ENCODE peak calls at places on chromosomes 12 and 14, in eight cellular contexts. Z, B, H, E, S, Y, T and G are unnamed samples.

GRCh38 chr12:60345442-60345841 is 749.6 kb downstream of the SLC16A7 start:
- DNase-seq in S (no peak), B (no peak), Z (no peak), T (no peak), Y (no peak), H (no peak), E (no peak), G (no peak)

GRCh38 chr14:24279301-24280186 is 8.1 kb upstream of the RABGGTA start:
- DNase-seq in Y (no peak), T (peak), E (peak), S (no peak), H (no peak), B (no peak), Z (peak), G (peak)

GRCh38 chr12:104222981-104223380 is 7.4 kb downstream of the TXNRD1 start:
- DNase-seq in S (no peak), Z (no peak), T (no peak), B (no peak), E (no peak), Y (no peak), H (no peak), G (no peak)

GRCh38 chr12:69553626-69554248 is 31.5 kb upstream of the CCT2 start:
- DNase-seq in Z (no peak), S (no peak), E (no peak), H (no peak), T (no peak), Y (no peak), B (no peak), G (no peak)

GRCh38 chr14:23362200-23362599 is 2.8 kb downstream of the EFS start:
- DNase-seq in S (no peak), T (no peak), H (no peak), E (no peak), Z (no peak), Y (no peak), B (no peak), G (no peak)

GRCh38 chr12:132388379-132389015 is 59.1 kb upstream of the GALNT9 start:
- DNase-seq in E (peak), T (no peak), Z (no peak), S (no peak), B (no peak), H (no peak), Y (no peak), G (no peak)

GRCh38 chr14:85463512-85463911 is 66.4 kb upstream of the FLRT2 start:
- DNase-seq in Z (no peak), E (no peak), S (no peak), Y (no peak), H (no peak), T (no peak), B (no peak), G (no peak)

GRCh38 chr12:100908501-100908900 is 113.9 kb downstream of the ANO4 start:
- DNase-seq in H (no peak), Y (no peak), B (no peak), S (no peak), Z (no peak), E (no peak), T (no peak), G (no peak)

GRCh38 chr14:32364941-32365340 is 35.8 kb downstream of the AKAP6 start:
- DNase-seq in Z (no peak), E (no peak), H (no peak), B (no peak), Y (no peak), S (no peak), T (no peak), G (no peak)

GRCh38 chr12:14554281-14555008 is 13.2 kb downstream of the PLBD1 start:
- DNase-seq in Z (peak), H (no peak), T (peak), Y (no peak), S (no peak), E (no peak), B (peak), G (no peak)

GRCh38 chr12:46438719-46439319 is 66.2 kb upstream of the SLC38A2 start:
- DNase-seq in B (no peak), S (no peak), E (no peak), Z (no peak), Y (no peak), T (no peak), H (no peak), G (no peak)

GRCh38 chr12:45959728-45960127 is 30.6 kb downstream of the SCAF11 start:
- DNase-seq in B (no peak), Y (no peak), T (no peak), Z (no peak), H (no peak), S (no peak), E (no peak), G (no peak)

GRCh38 chr12:42638011-42638410 is 48.5 kb upstream of the PRICKLE1 start:
- DNase-seq in Z (no peak), B (no peak), H (no peak), S (no peak), Y (no peak), E (no peak), T (no peak), G (no peak)

GRCh38 chr12:46373303-46374182 is 970 bp upstream of the SLC38A2 start:
- DNase-seq in H (peak), Z (peak), B (no peak), S (no peak), T (no peak), Y (peak), E (peak), G (peak)

GRCh38 chr14:69983317-69983716 is 104.1 kb downstream of the SMOC1 start:
- DNase-seq in S (no peak), E (no peak), H (no peak), B (no peak), Y (no peak), Z (no peak), T (no peak), G (no peak)

GRCh38 chr14:57502581-57503254 is 9.1 kb upstream of the CCDC198 start:
- DNase-seq in Y (no peak), E (no peak), Z (peak), T (peak), B (no peak), S (no peak), H (no peak), G (no peak)

GRCh38 chr12:2503762-2504161 is 291.0 kb upstream of the FKBP4 start:
- DNase-seq in H (no peak), E (no peak), S (no peak), Y (no peak), Z (peak), B (no peak), T (no peak), G (no peak)

GRCh38 chr14:37901978-37902377 is 305.7 kb upstream of the SSTR1 start:
- DNase-seq in B (no peak), T (no peak), Y (no peak), H (no peak), E (no peak), Z (peak), S (peak), G (no peak)

GRCh38 chr12:108729612-108730336 is 1.5 kb downstream of the CORO1C start:
- DNase-seq in Y (no peak), E (no peak), H (no peak), B (no peak), Z (no peak), T (no peak), S (no peak), G (no peak)

GRCh38 chr14:34750670-34751069 is 36.3 kb upstream of the CFL2 start:
- DNase-seq in E (no peak), Y (no peak), T (no peak), B (no peak), S (no peak), H (no peak), Z (no peak), G (no peak)

GRCh38 chr14:105005929-105006830 is 14.7 kb downstream of the CDCA4 start:
- DNase-seq in Z (no peak), Y (no peak), B (no peak), T (no peak), E (no peak), S (no peak), H (no peak), G (no peak)
- TF ChIP-seq CTCF in Z (no peak), Y (no peak), B (no peak), T (no peak), E (no peak), S (no peak), H (no peak), G (no peak)

DNA sequence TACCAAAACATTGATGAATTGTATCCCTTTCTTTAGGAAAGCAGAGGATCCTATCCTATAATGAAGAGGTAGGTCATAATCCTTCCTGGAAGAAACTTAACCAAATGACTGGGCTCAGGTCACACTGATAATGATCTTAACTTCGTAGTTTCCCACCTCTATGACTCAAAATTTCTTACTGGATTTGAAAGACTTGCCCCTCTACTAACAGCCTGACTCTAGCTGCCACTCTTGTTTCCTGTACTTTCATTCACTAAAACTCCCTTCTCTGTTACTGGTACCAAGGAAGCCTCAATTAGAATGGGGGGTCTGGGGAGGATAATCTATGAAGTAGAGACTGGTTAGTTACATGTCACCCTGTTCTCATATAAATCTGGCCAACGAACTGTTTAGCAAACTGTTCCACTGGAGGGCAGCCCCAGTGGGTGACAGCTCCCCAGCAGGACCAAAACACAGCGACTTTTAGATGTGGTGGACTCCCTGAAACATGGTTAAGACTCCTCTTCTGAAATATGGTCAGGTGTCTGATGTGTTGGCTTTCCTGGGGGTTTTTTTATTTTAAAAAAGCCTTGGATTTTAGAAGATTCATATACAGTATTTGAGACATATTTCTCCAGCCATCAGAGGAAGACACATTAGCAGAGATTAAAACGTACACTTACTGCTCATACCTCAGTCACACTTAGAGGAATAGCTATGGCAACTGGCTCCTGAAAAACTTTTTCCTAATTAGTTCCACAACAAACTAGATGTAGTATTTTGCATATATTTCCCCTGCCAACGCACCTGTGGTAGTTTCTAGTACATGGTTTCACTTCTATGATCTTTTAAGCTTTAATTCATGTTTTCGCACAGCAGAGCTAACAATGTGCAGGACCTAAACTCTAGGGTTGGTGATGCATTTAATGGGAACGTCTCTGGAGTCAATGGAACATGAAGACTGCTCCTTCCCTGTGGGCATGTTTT is 72.3 kb downstream of the ACADS start:
- DNase-seq in B (no peak), Y (no peak), H (no peak), S (no peak), E (no peak), T (no peak), Z (no peak), G (no peak)
- TF ChIP-seq CTCF in B (no peak), Y (no peak), H (no peak), S (no peak), E (no peak), T (no peak), Z (no peak), G (no peak)

DNA sequence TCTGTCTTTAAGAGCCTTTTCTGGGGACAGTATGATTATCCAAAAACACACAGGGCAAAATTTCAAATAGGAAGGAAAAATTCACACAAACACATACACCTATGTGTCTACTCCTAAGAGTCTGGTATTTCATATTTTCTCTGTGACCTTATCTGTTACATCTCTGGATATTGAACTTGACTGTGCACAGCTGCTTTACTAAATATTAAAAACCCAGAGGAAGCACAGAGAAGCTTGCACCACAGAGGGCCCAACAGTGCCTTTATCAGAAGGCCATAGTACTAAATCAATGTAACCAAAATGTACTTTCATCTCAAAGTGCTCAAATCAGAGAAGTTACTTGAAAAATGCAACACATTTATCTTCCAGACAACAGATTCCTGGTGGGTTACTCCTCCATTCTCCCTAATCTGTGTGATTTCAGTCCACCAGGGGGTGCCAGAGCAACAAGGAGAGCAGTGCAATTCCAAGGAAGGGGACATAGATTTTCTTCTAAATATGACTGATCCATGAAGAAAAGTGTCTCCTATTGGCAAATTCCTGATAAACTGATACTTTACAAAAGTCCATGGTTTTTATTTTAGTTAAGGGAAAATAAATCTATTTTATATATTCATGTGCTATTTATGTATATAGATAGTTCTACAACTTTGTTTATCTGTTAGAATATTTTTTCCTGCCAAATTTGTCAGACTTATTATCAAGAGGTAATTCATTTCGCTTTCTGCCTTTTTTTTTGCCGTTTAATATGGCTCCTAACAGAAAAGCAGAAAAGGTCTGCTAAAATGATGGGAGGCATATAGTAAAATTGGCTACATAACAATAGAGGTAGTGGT is 617.6 kb downstream of the LRFN5 start:
- DNase-seq in H (peak), E (no peak), Y (peak), Z (no peak), B (no peak), T (peak), S (peak), G (peak)
- TF ChIP-seq CTCF in H (peak), E (peak), Y (peak), Z (peak), B (peak), T (peak), S (peak), G (peak)

GRCh38 chr14:101556566-101557320 is 4.6 kb upstream of the DIO3 start:
- DNase-seq in H (no peak), B (no peak), S (no peak), E (peak), Y (no peak), T (no peak), Z (no peak), G (no peak)

GRCh38 chr14:101558739-101559240 is 2.5 kb upstream of the DIO3 start:
- DNase-seq in E (peak), T (no peak), B (no peak), S (no peak), Y (no peak), H (no peak), Z (no peak), G (no peak)

GRCh38 chr14:101557321-101557695 is 4.0 kb upstream of the DIO3 start:
- DNase-seq in B (no peak), H (no peak), Y (no peak), Z (no peak), T (no peak), S (no peak), E (peak), G (no peak)

GRCh38 chr14:101559250-101559623 is 2.1 kb upstream of the DIO3 start:
- DNase-seq in H (no peak), B (no peak), T (no peak), E (no peak), Z (no peak), Y (no peak), S (no peak), G (no peak)

GRCh38 chr14:101557811-101558738 is 3.2 kb upstream of the DIO3 start:
- DNase-seq in Y (no peak), Z (no peak), T (no peak), B (no peak), H (no peak), E (peak), S (no peak), G (no peak)
- TF ChIP-seq CTCF in Y (no peak), Z (no peak), T (peak), B (no peak), H (peak), E (peak), S (peak), G (no peak)

DNA sequence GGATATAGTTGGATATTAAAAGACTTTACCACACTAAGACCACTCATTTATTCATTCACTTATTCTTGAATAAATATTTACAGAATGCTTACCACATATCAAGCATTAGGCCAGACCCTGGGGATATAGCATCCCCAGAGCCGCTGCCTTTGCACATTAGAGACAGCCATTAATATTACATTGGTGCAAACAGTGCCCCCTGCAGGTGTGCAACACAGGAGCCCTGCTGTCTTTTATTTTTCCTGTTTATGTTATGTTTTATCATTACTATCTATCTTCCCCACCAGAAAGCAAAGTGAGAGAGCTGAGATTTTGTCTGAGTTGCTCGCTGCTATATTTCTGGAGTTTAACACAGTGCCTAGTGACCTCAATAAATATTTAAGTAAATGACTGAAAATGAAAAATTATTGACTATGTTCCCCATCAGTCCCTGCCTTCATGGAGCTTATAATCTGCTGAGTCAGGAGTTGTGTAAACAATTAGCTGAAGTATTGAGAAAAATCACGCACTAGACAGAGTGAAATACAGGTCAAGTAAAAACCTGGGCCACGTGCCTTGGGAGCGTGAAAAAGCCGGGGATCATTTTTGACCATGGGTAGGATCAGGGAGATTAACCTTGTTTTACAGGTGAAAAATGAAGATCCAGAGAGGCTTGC is 301.6 kb downstream of the PCNX1 start:
- DNase-seq in T (no peak), Z (no peak), E (no peak), B (no peak), Y (no peak), S (no peak), H (no peak), G (peak)
- TF ChIP-seq CTCF in T (no peak), Z (peak), E (peak), B (no peak), Y (peak), S (peak), H (no peak), G (no peak)

DNA sequence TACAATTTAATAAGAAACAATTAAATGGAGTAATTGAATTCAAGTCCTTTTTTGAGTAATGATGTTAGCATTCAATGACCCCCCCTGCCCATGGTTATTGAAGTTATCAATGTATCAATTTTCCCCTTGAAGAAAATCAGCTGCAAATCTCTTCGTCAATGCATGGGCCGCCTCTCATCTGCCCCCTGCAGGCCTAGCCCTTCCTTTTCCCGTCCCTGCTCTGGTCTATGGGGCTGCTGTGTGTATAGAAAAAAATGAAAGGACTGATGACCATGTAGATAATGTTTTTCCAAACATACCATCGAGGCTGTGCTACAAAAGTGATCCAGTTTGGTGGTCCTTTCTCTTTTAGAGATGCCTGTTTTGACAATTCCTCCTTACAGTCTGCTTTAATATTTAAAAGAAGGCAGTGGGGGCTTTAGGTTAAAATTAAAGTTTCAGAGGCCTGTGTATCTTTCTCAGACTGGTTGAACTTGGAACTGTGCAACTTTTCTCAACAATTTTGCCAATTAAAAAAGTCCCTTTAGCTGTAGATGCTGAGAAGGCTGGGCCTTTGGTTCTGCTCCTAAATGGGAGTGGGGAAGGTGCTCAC is 98.4 kb downstream of the APAF1 start:
- DNase-seq in E (no peak), B (no peak), S (no peak), Z (no peak), T (peak), H (peak), Y (peak), G (peak)
- TF ChIP-seq CTCF in E (peak), B (peak), S (peak), Z (peak), T (peak), H (peak), Y (peak), G (peak)

GRCh38 chr14:102095871-102096568 is 9.2 kb upstream of the HSP90AA1 start:
- DNase-seq in H (no peak), Y (no peak), B (no peak), E (no peak), Z (no peak), T (peak), S (no peak), G (peak)
- TF ChIP-seq CTCF in H (no peak), Y (no peak), B (no peak), E (no peak), Z (no peak), T (no peak), S (no peak), G (no peak)

DNA sequence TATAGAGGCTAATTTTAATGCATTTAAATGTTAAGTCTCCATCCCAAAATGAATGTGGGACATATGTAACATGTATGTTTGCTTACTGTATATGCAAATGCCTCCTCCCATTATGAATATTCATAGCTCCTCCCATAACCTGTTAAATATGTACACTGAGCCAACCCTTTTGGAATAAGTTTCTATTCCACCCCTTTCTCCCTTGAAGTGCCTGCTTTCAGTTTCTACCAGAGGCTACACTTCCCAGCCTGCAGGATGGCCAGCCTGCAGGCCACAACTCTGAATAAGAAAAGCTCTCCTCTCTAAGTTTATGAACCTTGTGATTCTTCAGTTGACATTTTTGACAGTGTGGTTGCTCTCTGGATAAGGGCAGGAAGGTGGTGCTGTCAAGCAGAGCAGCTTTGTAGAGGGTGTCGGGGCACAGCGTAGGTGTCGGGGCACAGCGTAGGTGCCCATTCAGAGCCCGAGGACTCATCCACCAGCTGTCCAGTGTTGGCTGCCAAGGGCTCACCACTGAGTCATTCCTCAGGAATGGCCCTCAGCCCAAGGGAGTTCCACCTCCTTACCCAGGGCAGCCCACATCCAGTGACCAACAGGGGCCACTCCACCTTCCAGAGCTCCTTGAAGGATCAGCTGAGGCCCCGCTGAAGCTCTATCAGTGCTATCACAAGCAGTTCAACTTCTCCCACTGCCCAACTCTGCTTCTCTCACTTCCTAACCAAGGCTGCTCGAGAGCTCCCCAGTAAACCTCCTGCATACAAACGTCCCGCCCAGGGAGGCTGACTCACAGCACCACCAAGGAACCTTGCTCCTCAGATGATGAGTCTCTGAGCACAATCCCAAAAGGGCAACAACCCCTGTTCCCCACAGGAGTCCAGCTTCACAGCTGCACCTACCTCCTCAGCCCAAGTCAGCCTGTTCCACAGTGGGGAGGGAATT is 31.4 kb downstream of the VWF start:
- DNase-seq in T (no peak), Y (no peak), E (peak), Z (peak), H (peak), B (no peak), S (peak), G (no peak)
- TF ChIP-seq CTCF in T (no peak), Y (no peak), E (peak), Z (no peak), H (no peak), B (no peak), S (no peak), G (no peak)